ENCODE peak calls at places on chromosomes 1 and 21, in four cellular contexts. One of them, this sample, is unnamed.

GRCh38 chr1:117686907-117687306 is 81.1 kb downstream of the TENT5C start:
- DNase-seq in Right ventricle myocardium superior: no peak
- DNase-seq in AG10803: peak; percentile 69
- DNase-seq in fibroblast of the aortic adventitia: peak; percentile 56
- DNase-seq in this sample: peak; percentile 19

GRCh38 chr1:78651247-78651646 is 1.6 kb downstream of the IFI44 start:
- DNase-seq in AG10803: peak; percentile 62
- DNase-seq in Right ventricle myocardium superior: no peak
- DNase-seq in fibroblast of the aortic adventitia: no peak
- DNase-seq in this sample: no peak

GRCh38 chr1:2135425-2135824 is 59.1 kb downstream of the FAAP20 start:
- DNase-seq in fibroblast of the aortic adventitia: peak; percentile 75
- DNase-seq in Right ventricle myocardium superior: peak; percentile 88
- DNase-seq in AG10803: peak; percentile 79
- DNase-seq in this sample: peak; percentile 91

GRCh38 chr21:44727757-44728156 is 16.4 kb upstream of the TSPEAR start:
- DNase-seq in Right ventricle myocardium superior: no peak
- DNase-seq in AG10803: no peak
- DNase-seq in fibroblast of the aortic adventitia: no peak
- DNase-seq in this sample: no peak

GRCh38 chr21:36517366-36518075 is 37.6 kb upstream of the CLDN14 start:
- DNase-seq in AG10803: no peak
- DNase-seq in Right ventricle myocardium superior: no peak
- DNase-seq in fibroblast of the aortic adventitia: no peak
- DNase-seq in this sample: no peak

GRCh38 chr21:35048706-35049617 is at the start of gene RUNX1:
- DNase-seq in Right ventricle myocardium superior: no peak
- DNase-seq in fibroblast of the aortic adventitia: peak; percentile 53
- DNase-seq in AG10803: peak; percentile 90
- DNase-seq in this sample: peak; percentile 59

GRCh38 chr21:43283136-43283924 is 114.5 kb downstream of the CRYAA start:
- DNase-seq in fibroblast of the aortic adventitia: no peak
- DNase-seq in AG10803: peak; percentile 14
- DNase-seq in Right ventricle myocardium superior: peak; percentile 10
- DNase-seq in this sample: peak; percentile 12

GRCh38 chr1:98126740-98127139 is 205.9 kb upstream of the DPYD start:
- DNase-seq in fibroblast of the aortic adventitia: no peak
- DNase-seq in Right ventricle myocardium superior: no peak
- DNase-seq in AG10803: no peak
- DNase-seq in this sample: no peak

GRCh38 chr21:33368124-33368523 is 35.1 kb upstream of the IFNGR2 start:
- DNase-seq in fibroblast of the aortic adventitia: no peak
- DNase-seq in Right ventricle myocardium superior: no peak
- DNase-seq in AG10803: no peak
- DNase-seq in this sample: no peak

This sample was measured in cardiac fibroblast.